ENCODE peak calls at places on chromosomes 6 and 20, in six cellular contexts. S is spleen; M is CD8-positive, alpha-beta T cell; D is sigmoid colon; Q is AG04450; U is A549. O is an unnamed sample.

GRCh38 chr6:73236147-73236750 is 11.0 kb upstream of the KHDC1L start:
- DNase-seq in S (no peak), M (no peak), D (no peak), Q (peak), U (peak), O (peak)

GRCh38 chr6:33895296-33895695 is 91.5 kb upstream of the MLN start:
- DNase-seq in S (peak), M (no peak), D (no peak), Q (no peak), U (no peak), O (no peak)

GRCh38 chr6:131368077-131368911 is 204.7 kb upstream of the ARG1 start:
- DNase-seq in S (no peak), M (no peak), D (no peak), Q (no peak), U (peak), O (no peak)

GRCh38 chr20:31669876-31670275 is 32.2 kb downstream of the COX4I2 start:
- DNase-seq in S (no peak), M (no peak), D (no peak), Q (no peak), U (no peak), O (no peak)

GRCh38 chr6:110708295-110708965 is 106.8 kb downstream of the CDK19 start:
- DNase-seq in S (no peak), M (no peak), D (no peak), Q (peak), U (no peak), O (no peak)

GRCh38 chr20:59147197-59147596 is 16.4 kb upstream of the ZNF831 start:
- DNase-seq in S (peak), M (no peak), D (no peak), Q (no peak), U (no peak), O (no peak)

GRCh38 chr20:44209691-44210421 is 715 bp downstream of the OSER1 start:
- DNase-seq in S (no peak), M (no peak), D (no peak), Q (no peak), U (peak), O (no peak)

GRCh38 chr6:39402239-39402751 is 79.8 kb upstream of the KCNK16 start:
- DNase-seq in S (no peak), M (no peak), D (no peak), Q (no peak), U (no peak), O (no peak)

GRCh38 chr6:35480176-35480575 is 12.0 kb downstream of the RPL10A start:
- DNase-seq in S (no peak), M (no peak), D (no peak), Q (no peak), U (no peak), O (no peak)

GRCh38 chr6:112335736-112336135 is 11.4 kb upstream of the RFPL4B start:
- DNase-seq in S (no peak), M (no peak), D (no peak), Q (no peak), U (no peak), O (no peak)

DNA sequence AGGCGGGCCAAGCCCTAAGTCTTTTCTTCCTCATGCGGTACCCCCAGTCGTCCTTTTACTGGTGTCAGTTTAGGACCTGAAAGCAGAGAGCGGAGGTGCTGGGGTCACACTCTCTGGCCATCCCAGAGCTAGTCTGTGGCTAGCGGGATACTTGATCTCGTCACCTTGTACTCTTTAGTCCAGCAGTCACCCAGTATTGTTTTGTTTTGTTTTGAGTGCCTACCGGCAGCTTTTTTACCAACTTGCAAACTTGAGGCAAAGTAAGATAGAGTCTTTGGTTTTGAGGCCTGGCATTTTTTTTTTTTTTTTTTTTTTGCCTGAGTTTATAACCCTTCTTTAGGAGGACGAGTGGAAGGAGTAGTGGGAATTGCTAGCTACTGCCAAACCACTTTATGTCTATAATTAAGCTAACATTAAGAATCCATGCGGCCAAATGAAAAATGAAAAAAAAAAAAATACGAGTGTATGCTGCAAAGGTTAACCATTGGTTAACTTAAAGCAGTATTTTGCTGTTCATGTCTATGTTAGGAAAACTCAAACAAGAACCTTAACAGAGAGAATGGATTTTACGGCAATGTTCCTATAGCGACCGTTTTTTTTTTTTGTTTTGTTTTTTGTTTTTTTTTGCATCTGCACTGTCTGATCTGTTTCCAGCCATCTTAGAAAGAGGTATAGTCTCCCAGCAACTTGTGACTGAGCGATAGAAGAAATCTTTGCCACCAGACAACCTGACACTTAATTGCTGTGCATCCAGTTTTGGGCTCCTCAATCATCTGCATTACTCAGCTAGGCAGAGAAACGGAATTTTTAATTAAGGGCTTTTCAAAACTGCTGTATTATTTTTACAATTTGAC is 56.8 kb downstream of the FAM217A start:
- DNase-seq in S (no peak), M (no peak), D (no peak), Q (no peak), U (no peak), O (no peak)
- H3K4me3 ChIP-seq in S (peak), M (peak), D (peak), Q (peak), U (peak), O (peak)

DNA sequence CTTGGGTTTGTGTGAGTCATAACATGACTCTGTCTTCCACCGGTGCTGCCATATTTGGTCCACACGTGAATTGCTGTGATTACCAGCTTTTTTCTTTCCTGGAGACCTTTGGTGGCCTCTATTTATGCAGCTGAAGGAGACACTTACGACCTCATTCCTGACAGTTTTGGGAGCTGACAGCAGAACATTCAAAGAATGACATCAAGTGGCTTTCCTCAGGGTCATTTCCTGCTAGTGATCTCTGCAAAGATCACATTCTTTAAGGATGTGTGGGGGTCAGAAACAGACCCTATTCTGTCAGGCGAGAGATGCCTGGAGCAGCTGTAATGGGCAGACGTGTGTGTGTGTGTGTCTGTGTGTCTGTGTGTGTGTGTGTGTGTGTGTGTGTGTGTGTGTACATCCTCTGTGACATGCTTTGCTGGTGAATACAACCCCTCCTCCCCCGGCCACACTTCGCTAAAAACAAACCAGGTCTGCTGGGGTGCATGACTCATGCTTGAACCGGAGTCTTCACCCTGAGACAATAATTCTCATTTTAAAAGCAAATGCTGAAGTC is 115.6 kb downstream of the TMEM170B start:
- DNase-seq in S (no peak), M (peak), D (no peak), Q (peak), U (peak), O (peak)
- H3K4me3 ChIP-seq in S (no peak), M (no peak), D (no peak), Q (no peak), U (no peak), O (no peak)

GRCh38 chr6:41200296-41200900 is 551 bp downstream of the TREML2 start:
- DNase-seq in S (peak), M (peak), D (no peak), Q (no peak), U (no peak), O (no peak)
- H3K4me3 ChIP-seq in S (peak), M (peak), D (no peak), Q (no peak), U (no peak), O (no peak)

GRCh38 chr6:41037107-41037900 is 1.7 kb downstream of the UNC5CL start:
- DNase-seq in S (no peak), M (no peak), D (no peak), Q (no peak), U (no peak), O (no peak)

GRCh38 chr6:41036601-41037000 is 2.4 kb downstream of the UNC5CL start:
- DNase-seq in S (no peak), M (no peak), D (no peak), Q (no peak), U (no peak), O (no peak)

GRCh38 chr6:41040101-41040910 is 1.3 kb upstream of the UNC5CL start:
- DNase-seq in S (no peak), M (no peak), D (no peak), Q (no peak), U (peak), O (no peak)

GRCh38 chr6:41040911-41041536 is 1.2 kb upstream of the TSPO2 start:
- DNase-seq in S (no peak), M (no peak), D (no peak), Q (no peak), U (no peak), O (no peak)

DNA sequence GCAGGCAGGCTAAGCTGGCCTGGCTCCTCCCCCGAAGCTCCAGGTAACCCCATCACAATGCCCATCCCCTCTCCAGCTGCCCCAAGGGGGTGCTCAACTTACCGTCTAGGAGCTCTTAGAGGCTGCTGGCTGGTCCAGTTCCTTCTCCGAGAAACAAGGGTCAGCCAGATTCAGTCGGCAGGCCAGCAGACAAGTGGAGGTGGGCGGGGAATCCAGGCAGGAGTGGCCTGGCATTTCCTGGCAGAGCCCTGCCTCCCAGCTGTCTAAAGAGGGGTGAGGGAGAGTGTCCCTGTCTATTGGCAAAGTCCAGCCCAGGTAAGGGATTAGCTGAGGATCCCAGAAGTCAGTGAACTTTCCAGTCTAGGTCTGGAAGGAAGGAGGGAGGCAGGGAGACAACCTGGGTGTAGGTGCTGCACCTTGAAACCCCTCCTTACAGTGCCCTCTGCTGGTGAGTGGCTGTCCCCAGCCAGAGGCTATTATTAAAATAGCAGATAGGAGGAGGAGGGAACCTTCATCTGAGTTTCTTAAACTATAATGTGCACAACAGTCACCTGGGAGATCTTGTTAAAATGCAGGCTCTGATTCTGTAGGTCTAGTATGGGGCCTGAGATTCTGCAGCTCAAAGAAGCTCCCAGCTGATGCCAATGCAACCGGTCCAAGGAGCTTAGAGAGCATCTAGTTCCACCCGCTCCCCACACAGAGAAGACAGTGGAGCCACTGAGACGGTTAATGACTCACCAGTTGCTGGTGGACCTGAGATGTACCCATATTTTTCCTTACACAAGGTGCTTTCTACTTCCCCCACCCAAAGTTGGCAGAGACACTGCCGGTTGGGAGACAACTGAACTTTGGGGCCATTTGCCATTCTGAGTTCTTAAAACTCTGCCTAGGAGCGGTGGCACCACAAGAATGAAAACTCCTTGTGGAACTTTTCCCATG is at the start of gene UNC5CL:
- DNase-seq in S (no peak), M (peak), D (no peak), Q (no peak), U (peak), O (no peak)
- H3K4me3 ChIP-seq in S (no peak), M (no peak), D (no peak), Q (no peak), U (peak), O (no peak)

GRCh38 chr6:43510827-43511163 is 649 bp upstream of the LRRC73 start:
- DNase-seq in S (peak), M (no peak), D (no peak), Q (no peak), U (no peak), O (no peak)
- H3K4me3 ChIP-seq in S (no peak), M (no peak), D (peak), Q (peak), U (no peak), O (peak)

DNA sequence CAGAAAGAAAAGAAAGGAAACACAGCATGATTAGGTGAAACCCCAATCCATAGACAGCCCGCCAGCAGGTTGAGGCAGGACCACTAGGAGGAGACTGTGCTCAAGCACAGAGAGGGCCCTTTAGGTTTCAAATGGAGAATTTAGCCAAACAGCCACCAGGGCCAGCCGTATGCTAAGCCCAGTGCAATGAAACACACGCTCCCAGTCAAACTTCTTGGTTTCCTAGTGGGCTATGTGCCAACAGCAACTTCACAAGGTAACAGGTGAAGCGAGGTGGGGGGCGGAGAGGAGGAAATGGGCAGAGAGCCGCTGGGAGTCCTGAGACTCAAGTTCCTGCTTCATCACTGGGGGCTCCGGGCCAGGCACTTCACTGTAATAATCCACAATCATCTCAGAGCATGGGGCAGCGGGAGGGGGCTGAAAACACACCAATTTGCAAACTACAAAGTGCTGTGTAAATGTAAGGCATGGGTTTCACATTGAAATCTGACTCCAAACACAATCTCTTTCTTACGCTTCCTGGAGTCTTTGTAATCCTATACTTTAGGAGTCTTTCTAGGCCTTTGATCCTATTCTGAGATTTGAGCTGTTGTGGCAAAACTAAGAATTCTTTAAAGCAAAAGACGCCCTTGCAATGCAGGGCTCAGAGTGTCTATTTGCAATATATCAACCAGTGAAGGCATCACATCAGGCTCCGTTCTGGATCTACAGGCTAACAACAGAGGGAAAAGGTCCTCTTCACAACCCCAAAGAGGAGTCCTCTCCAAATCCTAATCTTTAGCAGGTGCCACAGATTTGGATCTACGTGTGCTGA is 117.3 kb downstream of the OPRM1 start:
- DNase-seq in S (peak), M (peak), D (no peak), Q (no peak), U (peak), O (no peak)
- H3K4me3 ChIP-seq in S (no peak), M (peak), D (no peak), Q (no peak), U (no peak), O (no peak)

GRCh38 chr6:26380256-26380655 is 2.7 kb upstream of the BTN2A2 start:
- DNase-seq in S (no peak), M (no peak), D (no peak), Q (no peak), U (no peak), O (no peak)
- H3K4me3 ChIP-seq in S (no peak), M (no peak), D (no peak), Q (no peak), U (no peak), O (no peak)

GRCh38 chr20:25858495-25859425 is 162.1 kb upstream of the ZNF337 start:
- DNase-seq in S (peak), M (no peak), D (peak), Q (no peak), U (no peak), O (no peak)
- H3K4me3 ChIP-seq in S (peak), M (no peak), D (peak), Q (no peak), U (peak), O (peak)

O was measured in BJ.